ENCODE peak calls at places on chromosomes 4 and X, in eight cellular contexts. F is AG09309; E is NCI-H524; B is naive thymus-derived CD4-positive, alpha-beta T cell; X is pulmonary artery endothelial cell; O is T-cell; G is globus pallidus; D is endothelial cell. N is an unnamed sample.
A peak's percentile ranks its signal among the peaks of the same experiment; 100 is the strongest.

GRCh38 chrX:122586831-122587230 is 597.2 kb upstream of the GRIA3 start:
- DNase-seq in G (no peak), B (no peak), F (no peak), D (no peak), O (no peak), X (no peak), E (no peak), N (no peak)

GRCh38 chr4:152606800-152607577 is 71.1 kb upstream of the FBXW7 start:
- DNase-seq in E (no peak), F (no peak), O (peak; percentile 12), B (peak; percentile 9), X (no peak), D (no peak), G (no peak), N (no peak)

GRCh38 chr4:169604131-169604900 is 8.1 kb downstream of the NEK1 start:
- DNase-seq in B (no peak), F (peak; percentile 47), D (no peak), X (no peak), O (no peak), G (no peak), E (no peak), N (no peak)

GRCh38 chrX:40544343-40545250 is 36.2 kb upstream of the ATP6AP2 start:
- DNase-seq in G (no peak), X (no peak), O (no peak), D (peak; percentile 11), E (no peak), F (no peak), B (no peak), N (no peak)

GRCh38 chr4:122531514-122531913 is 75.0 kb upstream of the IL2 start:
- DNase-seq in F (no peak), E (no peak), B (no peak), G (no peak), O (no peak), X (no peak), D (no peak), N (no peak)

GRCh38 chrX:134377537-134377936 is 82.4 kb upstream of the HPRT1 start:
- DNase-seq in X (peak; percentile 8), B (no peak), D (no peak), E (peak; percentile 22), G (no peak), O (no peak), F (no peak), N (peak; percentile 29)

GRCh38 chrX:43878902-43879526 is 3.2 kb downstream of the MAOB start:
- DNase-seq in E (no peak), G (no peak), F (no peak), B (no peak), X (no peak), D (no peak), O (no peak), N (no peak)

GRCh38 chrX:42269186-42269585 is 345.8 kb upstream of the CASK start:
- DNase-seq in D (no peak), X (no peak), G (no peak), B (no peak), F (peak; percentile 21), O (no peak), E (no peak), N (no peak)

GRCh38 chrX:154602226-154602625 is 16.9 kb downstream of the CTAG1B start:
- DNase-seq in E (no peak), F (no peak), B (no peak), G (no peak), X (no peak), O (no peak), D (no peak), N (no peak)

GRCh38 chr4:40209401-40209800 is 12.6 kb downstream of the RHOH start:
- DNase-seq in G (no peak), B (no peak), D (no peak), X (no peak), E (no peak), F (no peak), O (no peak), N (no peak)

GRCh38 chr4:13920111-13920875 is 292.8 kb upstream of the BOD1L1 start:
- DNase-seq in B (no peak), E (no peak), G (no peak), D (no peak), O (no peak), F (no peak), X (no peak), N (no peak)

GRCh38 chr4:189802884-189803283 is 137.8 kb upstream of the FRG1 start:
- DNase-seq in B (no peak), E (no peak), G (no peak), D (peak; percentile 9), O (no peak), F (no peak), X (no peak), N (no peak)

GRCh38 chrX:28876415-28876814 is 289.2 kb downstream of the IL1RAPL1 start:
- DNase-seq in X (no peak), O (no peak), F (no peak), B (no peak), E (no peak), D (no peak), G (peak; percentile 54), N (peak; percentile 22)

GRCh38 chr4:147057631-147057980 is 111.9 kb upstream of the TTC29 start:
- DNase-seq in G (no peak), X (no peak), F (no peak), O (no peak), D (no peak), B (no peak), E (no peak), N (no peak)

GRCh38 chr4:152369903-152370296 is 166.0 kb downstream of the FBXW7 start:
- DNase-seq in B (peak; percentile 12), G (no peak), O (no peak), X (no peak), F (no peak), E (no peak), D (no peak), N (peak; percentile 52)

GRCh38 chrX:72201836-72202536 is 20.4 kb downstream of the PIN4 start:
- DNase-seq in F (peak; percentile 29), X (peak; percentile 35), D (no peak), G (no peak), B (no peak), O (no peak), E (no peak), N (no peak)

GRCh38 chr4:164876680-164877324 is at the start of gene APELA:
- DNase-seq in G (no peak), D (no peak), O (no peak), B (no peak), X (no peak), F (no peak), E (no peak), N (no peak)

GRCh38 chrX:10496345-10496965 is 123.9 kb downstream of the MID1 start:
- DNase-seq in D (no peak), O (no peak), G (no peak), E (no peak), X (peak; percentile 68), B (no peak), F (peak; percentile 63), N (no peak)

GRCh38 chrX:70960728-70961127 is 29.8 kb upstream of the SLC7A3 start:
- DNase-seq in B (no peak), G (no peak), D (no peak), X (no peak), O (no peak), F (no peak), E (no peak), N (peak; percentile 6)

GRCh38 chrX:110578270-110578669 is 217.3 kb downstream of the CHRDL1 start:
- DNase-seq in E (no peak), B (no peak), G (no peak), X (no peak), F (no peak), D (no peak), O (no peak), N (no peak)